ENCODE peak calls at places on chromosome 11, in five cellular contexts. H is foreskin keratinocyte; B is ovary; P is HCT116; Q is CD4-positive, alpha-beta T cell. U is an unnamed sample.

GRCh38 chr11:120136356-120136755 is 1.6 kb downstream of the TRIM29 start:
- DNase-seq in H (no peak), P (no peak), Q (no peak), B (no peak), U (no peak)

GRCh38 chr11:14015711-14016110 is 53.2 kb downstream of the SPON1 start:
- DNase-seq in B (no peak), P (peak), Q (no peak), H (peak), U (no peak)

GRCh38 chr11:75508051-75508561 is 17.6 kb downstream of the GDPD5 start:
- DNase-seq in P (no peak), B (no peak), Q (peak), H (no peak), U (no peak)

GRCh38 chr11:36372101-36372767 is 76.1 kb downstream of the PRR5L start:
- DNase-seq in Q (no peak), B (no peak), H (no peak), P (no peak), U (no peak)

GRCh38 chr11:58629857-58630256 is 7.4 kb downstream of the CNTF start:
- DNase-seq in H (no peak), Q (no peak), B (no peak), P (peak), U (no peak)

GRCh38 chr11:11998091-11998781 is 10.2 kb downstream of the DKK3 start:
- DNase-seq in H (peak), Q (no peak), P (no peak), B (no peak), U (no peak)

GRCh38 chr11:47460571-47461235 is 11.8 kb upstream of the RAPSN start:
- DNase-seq in B (no peak), H (no peak), Q (no peak), P (no peak), U (no peak)

GRCh38 chr11:113378692-113379091 is 8.9 kb upstream of the ANKK1 start:
- DNase-seq in Q (no peak), B (no peak), H (no peak), P (no peak), U (no peak)

GRCh38 chr11:4026389-4026788 is 68.2 kb upstream of the RRM1 start:
- DNase-seq in B (no peak), P (no peak), H (no peak), Q (no peak), U (no peak)

GRCh38 chr11:120612363-120613263 is 101.1 kb downstream of the GRIK4 start:
- DNase-seq in B (no peak), H (no peak), P (no peak), Q (no peak), U (no peak)

GRCh38 chr11:46686886-46687810 is 13.3 kb downstream of the ARHGAP1 start:
- DNase-seq in H (peak), P (no peak), B (no peak), Q (no peak), U (no peak)

GRCh38 chr11:57787920-57788716 is 26.5 kb downstream of the CTNND1 start:
- DNase-seq in B (no peak), P (no peak), H (peak), Q (no peak), U (no peak)

GRCh38 chr11:125532668-125533067 is 36.6 kb upstream of the FEZ1 start:
- DNase-seq in B (no peak), Q (no peak), H (no peak), P (no peak), U (no peak)

GRCh38 chr11:65439331-65440181 is 17.0 kb downstream of the NEAT1 start:
- DNase-seq in H (peak), B (peak), P (no peak), Q (no peak), U (peak)

GRCh38 chr11:119694334-119694733 is 34.7 kb downstream of the NECTIN1 start:
- DNase-seq in P (no peak), Q (no peak), H (no peak), B (no peak), U (no peak)

GRCh38 chr11:74310857-74311256 is 583 bp downstream of the P4HA3 start:
- DNase-seq in P (no peak), H (no peak), B (no peak), Q (no peak), U (no peak)

GRCh38 chr11:69691449-69691848 is 12.4 kb downstream of the FGF19 start:
- DNase-seq in P (peak), Q (no peak), B (no peak), H (peak), U (peak)

GRCh38 chr11:111441443-111441842 is 62.4 kb upstream of the POU2AF1 start:
- DNase-seq in H (peak), B (no peak), P (no peak), Q (no peak), U (peak)

GRCh38 chr11:41245184-41245583 is 214.3 kb downstream of the LRRC4C start:
- DNase-seq in Q (no peak), H (no peak), B (no peak), P (no peak), U (peak)

GRCh38 chr11:122229078-122229477 is 113.1 kb upstream of the BLID start:
- DNase-seq in B (no peak), P (no peak), H (no peak), Q (no peak), U (no peak)

GRCh38 chr11:73983764-73984543 is 1.3 kb upstream of the UCP2 start:
- DNase-seq in P (no peak), Q (no peak), B (no peak), H (no peak), U (peak)

GRCh38 chr11:27423125-27423524 is 49.5 kb downstream of the LGR4 start:
- DNase-seq in B (no peak), H (peak), Q (no peak), P (no peak), U (peak)

GRCh38 chr11:16982809-16983208 is 31.4 kb downstream of the PLEKHA7 start:
- DNase-seq in Q (no peak), P (no peak), B (no peak), H (no peak), U (no peak)
- H3K27ac ChIP-seq in Q (no peak), P (no peak), B (no peak), H (no peak), U (no peak)

DNA sequence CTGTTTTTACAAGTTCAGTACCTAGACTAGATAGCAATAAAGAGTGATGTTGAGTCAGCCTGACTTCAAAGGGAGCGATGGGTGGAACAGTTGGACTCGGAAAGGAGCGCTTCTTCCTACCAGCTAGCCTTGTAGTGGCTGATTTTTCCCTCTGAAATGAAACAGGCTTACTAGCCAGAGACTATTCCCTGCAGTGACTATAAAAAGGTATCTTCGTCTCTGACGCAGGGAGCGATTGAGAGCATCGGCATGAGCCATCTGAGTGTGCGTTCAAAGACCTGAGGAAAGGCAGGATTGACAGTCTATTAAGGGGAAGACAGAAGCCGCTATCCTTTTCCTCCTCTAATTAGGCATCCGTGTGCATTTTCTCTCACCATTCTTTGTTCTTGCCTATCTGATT is 65.9 kb upstream of the GRAMD1B start:
- DNase-seq in Q (no peak), H (no peak), P (no peak), B (no peak), U (no peak)
- H3K27ac ChIP-seq in Q (no peak), H (no peak), P (no peak), B (no peak), U (no peak)

GRCh38 chr11:96221244-96222070 is 121.5 kb downstream of the MAML2 start:
- DNase-seq in P (no peak), H (no peak), B (no peak), Q (no peak), U (no peak)
- H3K27ac ChIP-seq in P (no peak), H (no peak), B (no peak), Q (no peak), U (no peak)

GRCh38 chr11:132838621-132839020 is 693.7 kb downstream of the OPCML start:
- DNase-seq in B (no peak), Q (no peak), H (no peak), P (no peak), U (no peak)

GRCh38 chr11:132844956-132845355 is 687.3 kb downstream of the OPCML start:
- DNase-seq in P (no peak), B (no peak), Q (no peak), H (peak), U (no peak)

GRCh38 chr11:132840660-132841059 is 691.6 kb downstream of the OPCML start:
- DNase-seq in P (no peak), H (no peak), B (no peak), Q (no peak), U (no peak)

GRCh38 chr11:132839226-132839625 is 693.1 kb downstream of the OPCML start:
- DNase-seq in Q (no peak), H (no peak), P (no peak), B (no peak), U (no peak)

DNA sequence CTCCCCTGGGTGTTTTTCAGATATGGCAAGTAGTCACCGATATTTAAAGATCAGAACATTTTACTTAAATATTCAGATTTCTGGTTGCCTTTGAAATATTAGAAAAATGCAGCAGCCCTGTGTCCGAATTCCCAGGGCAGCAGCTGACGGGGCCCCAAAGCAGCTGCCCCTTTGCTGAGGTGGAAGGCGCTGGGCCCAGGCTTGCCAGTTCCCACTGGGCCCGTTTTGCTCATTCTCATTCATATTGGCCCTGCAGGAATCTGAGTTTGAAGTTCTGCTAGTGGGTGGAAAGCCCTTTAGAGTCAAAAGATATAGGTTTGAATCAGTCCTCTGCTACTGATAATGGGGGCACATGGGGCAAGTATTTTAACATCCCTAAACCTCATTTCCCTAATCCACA is 692.1 kb downstream of the OPCML start:
- DNase-seq in Q (no peak), B (no peak), H (no peak), P (no peak), U (no peak)
- H3K27ac ChIP-seq in Q (no peak), B (no peak), H (no peak), P (no peak), U (no peak)

DNA sequence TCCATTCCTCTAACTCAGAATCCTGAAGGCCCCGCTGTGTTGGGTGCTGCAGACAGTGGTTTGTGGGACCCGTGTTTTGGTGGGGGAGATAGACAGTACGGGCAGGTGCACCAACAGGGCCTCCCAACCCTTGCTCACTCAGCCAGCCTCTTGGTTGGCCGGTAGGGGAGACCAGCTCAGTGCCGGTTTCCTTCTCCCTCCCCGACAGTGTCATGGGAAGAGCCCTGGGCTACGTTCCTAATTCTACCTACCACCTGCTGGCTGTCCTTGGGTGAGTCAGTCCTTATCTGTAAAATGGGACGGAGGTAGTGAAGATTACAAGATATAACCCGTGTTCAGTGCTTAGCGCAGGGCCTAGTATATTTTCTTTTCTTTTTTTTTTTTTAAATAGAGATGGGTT is 5.9 kb downstream of the TMEM134 start:
- DNase-seq in H (no peak), B (no peak), Q (no peak), P (no peak), U (no peak)
- H3K27ac ChIP-seq in H (no peak), B (no peak), Q (no peak), P (peak), U (peak)

U was measured in sigmoid colon.